ENCODE peak calls at places on chromosomes 1 and 21, in nine cellular contexts. R is heart right ventricle; E is iPS DF 6.9; Z is colonic mucosa; Q is CD8-positive, alpha-beta T cell; G is fibroblast of lung; W is CD8-positive, alpha-beta memory T cell; K is CD4-positive, alpha-beta T cell; C is lower lobe of right lung. T is an unnamed sample. For H3K9me3, the result is how much of the 10 kb centered on the place peaks cover.

GRCh38 chr1:236395780-236396664 is 1.9 kb downstream of the EDARADD start:
- DNase-seq in R (no peak), E (no peak), Z (no peak), Q (no peak), G (no peak), W (no peak), K (no peak), C (no peak), T (no peak)

GRCh38 chr1:91121366-91121765 is 99.5 kb upstream of the ZNF644 start:
- DNase-seq in R (no peak), E (no peak), Z (no peak), Q (no peak), G (no peak), W (no peak), K (no peak), C (no peak), T (no peak)

GRCh38 chr1:114338491-114338890 is 172.5 kb downstream of the TRIM33 start:
- DNase-seq in R (no peak), E (no peak), Z (no peak), Q (no peak), G (no peak), W (no peak), K (no peak), C (no peak), T (no peak)

GRCh38 chr1:96519851-96520281 is 201.7 kb upstream of the PTBP2 start:
- DNase-seq in R (no peak), E (no peak), Z (no peak), Q (no peak), G (no peak), W (no peak), K (no peak), C (no peak), T (no peak)

GRCh38 chr1:116724765-116725375 is 29.4 kb upstream of the CD2 start:
- DNase-seq in R (peak), E (peak), Z (peak), Q (peak), G (peak), W (peak), K (peak), C (no peak), T (peak)

GRCh38 chr1:54014009-54014629 is 3.9 kb downstream of the LDLRAD1 start:
- DNase-seq in R (no peak), E (no peak), Z (no peak), Q (no peak), G (no peak), W (no peak), K (no peak), C (no peak), T (no peak)

GRCh38 chr21:32682696-32683474 is 44.9 kb downstream of the SYNJ1 start:
- DNase-seq in R (no peak), E (no peak), Z (no peak), Q (no peak), G (no peak), W (no peak), K (no peak), C (no peak), T (no peak)

GRCh38 chr1:91283421-91283726 is 121.3 kb downstream of the HFM1 start:
- DNase-seq in R (no peak), E (no peak), Z (no peak), Q (no peak), G (no peak), W (no peak), K (no peak), C (no peak), T (no peak)

GRCh38 chr21:45979651-45980050 is 1.9 kb upstream of the COL6A1 start:
- DNase-seq in R (no peak), E (no peak), Z (no peak), Q (no peak), G (no peak), W (no peak), K (no peak), C (peak), T (no peak)

GRCh38 chr1:115089443-115090340 is at the start of gene TSPAN2:
- DNase-seq in R (peak), E (peak), Z (peak), Q (peak), G (peak), W (peak), K (peak), C (peak), T (peak)

GRCh38 chr1:156834322-156834721 is 17.7 kb upstream of the SH2D2A start:
- DNase-seq in R (no peak), E (no peak), Z (no peak), Q (no peak), G (no peak), W (no peak), K (no peak), C (no peak), T (no peak)

GRCh38 chr1:147177611-147178370 is 5.5 kb upstream of the PRKAB2 start:
- DNase-seq in R (no peak), E (no peak), Z (peak), Q (no peak), G (peak), W (no peak), K (no peak), C (no peak), T (peak)

GRCh38 chr1:101178688-101179491 is 57.9 kb upstream of the S1PR1 start:
- DNase-seq in R (no peak), E (no peak), Z (no peak), Q (no peak), G (no peak), W (no peak), K (no peak), C (no peak), T (no peak)

GRCh38 chr1:234958702-234959649 is 169.7 kb downstream of the TOMM20 start:
- DNase-seq in R (no peak), E (no peak), Z (peak), Q (no peak), G (no peak), W (no peak), K (no peak), C (no peak), T (no peak)

GRCh38 chr1:61270761-61271411 is 188.5 kb downstream of the NFIA start:
- DNase-seq in R (no peak), E (no peak), Z (no peak), Q (no peak), G (peak), W (no peak), K (no peak), C (no peak), T (no peak)

GRCh38 chr1:147534386-147534785 is 6.9 kb upstream of the BCL9 start:
- DNase-seq in R (no peak), E (no peak), Z (no peak), Q (no peak), G (peak), W (no peak), K (no peak), C (no peak), T (peak)

GRCh38 chr1:243883551-243883950 is 33.5 kb upstream of the AKT3 start:
- DNase-seq in R (no peak), E (no peak), Z (no peak), Q (no peak), G (no peak), W (no peak), K (no peak), C (no peak), T (no peak)

GRCh38 chr1:230899845-230900251 is 31.5 kb upstream of the C1orf198 start:
- DNase-seq in R (no peak), E (no peak), Z (no peak), Q (no peak), G (peak), W (no peak), K (no peak), C (no peak), T (no peak)

GRCh38 chr1:114468047-114468446 is 43.0 kb downstream of the TRIM33 start:
- DNase-seq in R (no peak), E (no peak), Z (no peak), Q (no peak), G (no peak), W (no peak), K (no peak), C (no peak), T (no peak)

GRCh38 chr1:32045770-32046169 is 27.0 kb upstream of the TMEM39B start:
- DNase-seq in R (no peak), E (no peak), Z (no peak), Q (no peak), G (no peak), W (no peak), K (no peak), C (no peak), T (no peak)

GRCh38 chr21:32604484-32604883 is 7.7 kb downstream of the CFAP298 start:
- DNase-seq in R (no peak), E (peak), Z (no peak), Q (no peak), G (no peak), W (no peak), K (no peak), C (no peak), T (no peak)

GRCh38 chr1:227420147-227420546 is 101.9 kb upstream of the CDC42BPA start:
- DNase-seq in R (no peak), E (no peak), Z (no peak), Q (no peak), G (no peak), W (no peak), K (no peak), C (no peak), T (no peak)

GRCh38 chr1:222331340-222331739 is 216.6 kb downstream of the HHIPL2 start:
- DNase-seq in R (no peak), E (no peak), Z (no peak), Q (no peak), G (peak), W (no peak), K (no peak), C (no peak), T (no peak)

GRCh38 chr1:200367841-200368534 is 41.8 kb downstream of the ZNF281 start:
- DNase-seq in R (no peak), E (no peak), Z (no peak), Q (no peak), G (peak), W (no peak), K (no peak), C (no peak), T (no peak)

GRCh38 chr1:117683571-117684285 is 77.9 kb downstream of the TENT5C start:
- DNase-seq in R (no peak), E (no peak), Z (no peak), Q (no peak), G (peak), W (no peak), K (no peak), C (no peak), T (no peak)

GRCh38 chr1:186498695-186499389 is 37.9 kb upstream of the PDC start:
- DNase-seq in R (no peak), E (no peak), Z (no peak), Q (no peak), G (no peak), W (no peak), K (no peak), C (no peak), T (no peak)

GRCh38 chr1:13760921-13761320 is 60.9 kb downstream of the PRDM2 start:
- DNase-seq in R (no peak), E (no peak), Z (no peak), Q (no peak), G (no peak), W (no peak), K (no peak), C (no peak), T (no peak)

GRCh38 chr1:209769171-209769904 is 13.5 kb downstream of the TRAF3IP3 start:
- DNase-seq in R (peak), E (no peak), Z (peak), Q (peak), G (peak), W (peak), K (peak), C (peak), T (peak)

GRCh38 chr1:178066904-178067531 is 26.9 kb upstream of the RASAL2 start:
- DNase-seq in R (no peak), E (no peak), Z (no peak), Q (no peak), G (no peak), W (no peak), K (no peak), C (no peak), T (no peak)

GRCh38 chr1:238582816-238583215 is 692.1 kb upstream of the ZP4 start:
- DNase-seq in R (no peak), E (no peak), Z (no peak), Q (no peak), G (no peak), W (no peak), K (no peak), C (no peak), T (no peak)

GRCh38 chr1:37486680-37487618 is 12.6 kb downstream of the ZC3H12A start:
- DNase-seq in R (peak), E (no peak), Z (peak), Q (peak), G (peak), W (peak), K (peak), C (peak), T (peak)

GRCh38 chr1:28301368-28302174 is 27.3 kb upstream of the MED18 start:
- DNase-seq in R (no peak), E (no peak), Z (no peak), Q (no peak), G (no peak), W (no peak), K (no peak), C (no peak), T (no peak)

GRCh38 chr21:40531421-40531820 is 315.5 kb downstream of the DSCAM start:
- DNase-seq in R (no peak), E (no peak), Z (no peak), Q (no peak), G (no peak), W (no peak), K (no peak), C (no peak), T (no peak)

GRCh38 chr1:152759453-152760173 is 1.8 kb downstream of the KPRP start:
- DNase-seq in R (no peak), E (no peak), Z (no peak), Q (no peak), G (no peak), W (no peak), K (no peak), C (no peak), T (no peak)
- H3K9me3 ChIP-seq in R (under half), E (under half), Z (under half), Q (under half), G (under half), W (under half), K (under half), C (under half), T (under half)

GRCh38 chr1:1040004-1040991 is 20.4 kb downstream of the AGRN start:
- DNase-seq in R (peak), E (no peak), Z (peak), Q (peak), G (peak), W (peak), K (peak), C (peak), T (peak)

GRCh38 chr1:1038694-1039093 is 18.8 kb downstream of the AGRN start:
- DNase-seq in R (no peak), E (no peak), Z (no peak), Q (no peak), G (no peak), W (no peak), K (no peak), C (no peak), T (no peak)

GRCh38 chr1:1035291-1035931 is 15.5 kb downstream of the AGRN start:
- DNase-seq in R (no peak), E (no peak), Z (no peak), Q (no peak), G (no peak), W (no peak), K (no peak), C (no peak), T (no peak)

GRCh38 chr1:1039145-1039910 is 19.4 kb downstream of the AGRN start:
- DNase-seq in R (no peak), E (no peak), Z (no peak), Q (no peak), G (no peak), W (no peak), K (no peak), C (no peak), T (no peak)

DNA sequence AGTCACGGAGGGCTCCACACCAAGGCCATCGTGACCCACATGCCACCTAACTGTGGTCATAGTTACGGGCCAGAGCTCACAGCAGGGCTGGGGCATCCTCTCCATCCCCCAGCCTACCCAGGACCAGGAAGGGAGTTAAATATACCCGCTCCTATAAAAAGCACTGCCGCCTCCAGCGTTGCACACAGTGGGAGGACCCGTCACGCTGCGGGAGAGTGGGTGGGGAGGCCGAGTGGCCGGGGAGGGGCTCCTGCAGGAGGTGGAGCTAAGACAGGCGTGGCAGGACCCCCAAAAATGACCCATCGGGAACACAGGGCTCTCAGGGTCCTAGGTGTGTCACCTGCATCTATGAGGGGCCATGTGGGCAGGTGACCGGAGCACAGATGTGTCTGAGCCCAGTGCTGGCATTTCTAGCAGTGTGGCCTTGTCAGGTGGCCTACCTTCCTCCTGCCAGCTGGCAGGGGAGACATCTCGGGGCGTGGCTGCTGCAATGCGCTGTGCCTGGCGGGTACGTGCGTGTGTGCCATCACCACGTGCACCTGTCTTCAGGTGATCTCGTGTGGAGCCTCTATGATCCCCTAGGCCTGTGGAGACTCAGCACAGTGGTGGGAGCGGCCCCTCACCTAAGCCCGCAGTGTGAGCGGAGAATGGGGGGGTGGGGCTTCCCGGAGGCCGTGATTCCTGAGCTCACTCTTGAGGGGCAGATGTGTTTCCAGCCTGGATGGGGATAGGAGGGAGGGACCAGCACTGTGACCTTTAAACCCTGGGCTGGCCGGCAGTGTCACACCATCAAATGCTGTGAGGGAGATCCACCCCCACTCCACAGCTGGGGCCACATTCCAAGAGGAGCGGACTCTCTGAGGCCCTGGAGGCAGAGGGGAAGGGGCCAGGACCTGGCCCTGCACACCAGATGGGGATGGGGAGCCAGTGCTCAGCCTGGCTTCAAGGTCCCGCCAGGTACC is 17.7 kb downstream of the AGRN start:
- DNase-seq in R (no peak), E (no peak), Z (no peak), Q (no peak), G (no peak), W (no peak), K (no peak), C (no peak), T (no peak)
- H3K9me3 ChIP-seq in R (under half), E (under half), Z (under half), Q (under half), G (under half), W (under half), K (under half), C (under half), T (under half)

DNA sequence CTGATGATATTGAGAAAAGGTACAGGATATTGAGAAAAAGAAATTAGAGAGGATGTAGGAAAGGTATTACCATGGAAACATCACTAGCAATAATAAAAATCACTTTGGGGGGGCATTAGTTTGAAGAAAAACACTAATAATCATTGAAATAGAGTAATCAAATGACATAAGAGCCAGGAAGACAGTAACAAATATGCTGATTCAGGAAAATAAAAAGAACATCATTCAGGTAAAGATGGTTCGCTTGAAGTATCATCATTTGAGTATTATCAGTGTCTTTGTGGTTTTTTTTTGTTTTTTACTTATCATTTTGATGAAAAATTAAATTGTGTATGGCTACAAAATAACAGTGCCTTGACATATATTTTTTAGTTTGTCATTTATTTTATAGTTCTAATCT is 164.5 kb downstream of the IFI44 start:
- DNase-seq in R (no peak), E (no peak), Z (no peak), Q (no peak), G (no peak), W (no peak), K (no peak), C (no peak), T (no peak)
- H3K9me3 ChIP-seq in R (under half), E (under half), Z (under half), Q (under half), G (under half), W (under half), K (under half), C (under half), T (under half)

GRCh38 chr21:44047996-44048560 is 36.0 kb downstream of the TRAPPC10 start:
- DNase-seq in R (no peak), E (no peak), Z (no peak), Q (no peak), G (no peak), W (no peak), K (no peak), C (no peak), T (no peak)
- H3K9me3 ChIP-seq in R (under half), E (under half), Z (under half), Q (under half), G (under half), W (under half), K (under half), C (under half), T (under half)

GRCh38 chr1:225769687-225770086 is 7.9 kb upstream of the SRP9 start:
- DNase-seq in R (no peak), E (no peak), Z (no peak), Q (no peak), G (no peak), W (no peak), K (no peak), C (no peak), T (no peak)
- H3K9me3 ChIP-seq in R (under half), E (under half), Z (under half), Q (under half), G (under half), W (under half), K (under half), C (under half), T (under half)

DNA sequence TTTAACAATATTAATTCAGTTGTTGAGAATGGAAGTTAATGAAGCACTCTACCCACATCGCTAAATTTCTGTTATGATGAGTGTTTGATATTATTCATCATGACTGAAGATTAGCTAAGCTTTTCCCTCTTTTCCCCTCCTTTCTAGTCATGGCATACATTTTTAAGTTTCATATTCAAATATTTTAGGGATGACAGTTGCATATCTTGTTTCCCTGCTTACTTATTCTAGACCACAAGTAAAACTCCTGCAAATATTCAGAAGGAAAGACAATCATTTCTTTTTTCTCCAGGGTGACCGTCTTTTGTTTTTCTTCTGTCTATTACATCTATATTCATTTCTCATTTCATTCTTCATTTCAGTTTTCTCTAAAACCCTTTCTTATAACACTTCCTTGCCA is 906.0 kb downstream of the ADGRL2 start:
- DNase-seq in R (no peak), E (no peak), Z (no peak), Q (no peak), G (peak), W (no peak), K (no peak), C (no peak), T (no peak)
- H3K9me3 ChIP-seq in R (under half), E (under half), Z (under half), Q (under half), G (under half), W (under half), K (under half), C (under half), T (under half)

DNA sequence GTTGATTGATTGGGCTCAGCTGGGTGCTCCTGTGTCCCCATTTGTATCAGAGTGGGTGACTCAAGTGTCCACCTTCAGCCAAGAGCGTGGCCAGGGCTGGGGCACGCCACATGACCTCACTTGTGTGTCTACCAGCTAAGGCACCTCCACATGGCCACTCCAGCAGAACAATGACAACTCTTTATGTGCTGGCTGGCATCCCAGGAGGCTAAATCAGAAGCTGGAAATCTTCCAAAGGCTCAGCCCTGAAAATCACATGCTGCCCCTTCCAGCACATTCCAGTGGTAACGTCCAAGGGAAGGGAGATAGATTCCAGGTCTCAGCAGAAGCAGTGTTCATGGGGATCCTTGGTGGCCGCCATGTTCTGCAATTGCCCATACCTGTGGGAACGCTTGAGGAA is 585.5 kb downstream of the AJAP1 start:
- DNase-seq in R (no peak), E (no peak), Z (no peak), Q (no peak), G (no peak), W (no peak), K (no peak), C (no peak), T (no peak)
- H3K9me3 ChIP-seq in R (under half), E (under half), Z (under half), Q (under half), G (under half), W (under half), K (under half), C (under half), T (under half)

T was measured in adrenal gland.